ENCODE peak calls at places on chromosome 22, in nine cellular contexts. G is ELF-1; W is D341Med; I is hepatocyte; L is activated CD8-positive, alpha-beta memory T cell treated with anti-CD3 and anti-CD28 coated beads, Interleukin-2, amount 10 ng/mL, durations not matched to agents 7 days and 5 days; N is AG08396; Y is Caki2; Q is epithelial cell of prostate; K is NCI-H1436. E is an unnamed sample.

GRCh38 chr22:36736701-36737320 is 33.3 kb upstream of the CACNG2 start:
- DNase-seq in Y (no peak), G (no peak), I (no peak), L (no peak), W (no peak), K (no peak), N (no peak), Q (no peak), E (no peak)

GRCh38 chr22:49923445-49923844 is 5.0 kb downstream of the CRELD2 start:
- DNase-seq in G (no peak), N (no peak), I (no peak), L (no peak), Q (no peak), W (no peak), K (no peak), Y (no peak), E (no peak)

GRCh38 chr22:50112151-50113118 is 22.6 kb downstream of the MOV10L1 start:
- DNase-seq in N (peak), G (peak), I (peak), W (no peak), K (no peak), L (peak), Y (no peak), Q (no peak), E (peak)

GRCh38 chr22:20013382-20013871 is 3.2 kb downstream of the ARVCF start:
- DNase-seq in I (peak), Q (no peak), W (peak), K (peak), Y (no peak), G (peak), N (peak), L (peak), E (peak)

GRCh38 chr22:46730568-46731245 is 7.3 kb downstream of the CERK start:
- DNase-seq in W (peak), G (no peak), N (no peak), I (peak), Y (no peak), L (no peak), K (no peak), Q (no peak), E (no peak)

GRCh38 chr22:26889794-26890193 is 232.4 kb downstream of the MIAT start:
- DNase-seq in Y (no peak), L (no peak), N (no peak), I (no peak), W (no peak), Q (no peak), G (no peak), K (no peak), E (no peak)

GRCh38 chr22:36356708-36357694 is 30.8 kb downstream of the MYH9 start:
- DNase-seq in Q (no peak), N (no peak), W (no peak), G (no peak), L (peak), Y (no peak), K (no peak), I (no peak), E (peak)

GRCh38 chr22:44570476-44571445 is 72.7 kb upstream of the RTL6 start:
- DNase-seq in L (peak), W (no peak), K (no peak), Y (no peak), Q (no peak), N (no peak), G (no peak), I (no peak), E (no peak)

GRCh38 chr22:44703269-44703870 is 1.4 kb downstream of the PRR5 start:
- DNase-seq in G (no peak), L (no peak), Q (no peak), N (no peak), K (no peak), I (no peak), Y (no peak), W (no peak), E (no peak)

GRCh38 chr22:46193898-46194310 is 43.6 kb downstream of the PPARA start:
- DNase-seq in L (no peak), N (no peak), K (no peak), Q (no peak), Y (peak), W (no peak), I (no peak), G (no peak), E (no peak)

GRCh38 chr22:29879738-29880137 is 3.2 kb upstream of the MTMR3 start:
- DNase-seq in N (no peak), I (no peak), W (no peak), G (no peak), L (no peak), K (no peak), Q (no peak), Y (peak), E (no peak)

GRCh38 chr22:31148953-31149627 is 8.8 kb upstream of the PLA2G3 start:
- DNase-seq in Y (peak), I (peak), N (peak), W (peak), L (peak), K (peak), Q (no peak), G (peak), E (peak)

GRCh38 chr22:24768537-24769374 is 5.8 kb downstream of the PIWIL3 start:
- DNase-seq in K (peak), I (peak), N (peak), G (peak), L (peak), Y (peak), Q (no peak), W (peak), E (no peak)

GRCh38 chr22:48800036-48800885 is 1027.4 kb downstream of the BRD1 start:
- DNase-seq in N (no peak), L (peak), G (no peak), W (no peak), Y (no peak), K (no peak), I (no peak), Q (no peak), E (no peak)

GRCh38 chr22:21098099-21098671 is 52.4 kb downstream of the LRRC74B start:
- DNase-seq in Q (no peak), W (no peak), N (no peak), G (no peak), Y (no peak), K (no peak), L (peak), I (no peak), E (peak)

GRCh38 chr22:24184057-24184798 is 2.9 kb downstream of the SUSD2 start:
- DNase-seq in L (no peak), G (no peak), I (no peak), Q (no peak), N (no peak), K (no peak), Y (no peak), W (no peak), E (no peak)

GRCh38 chr22:35459423-35459894 is 59.5 kb downstream of the MCM5 start:
- DNase-seq in N (no peak), Y (no peak), L (no peak), G (no peak), I (no peak), K (no peak), Q (no peak), W (no peak), E (no peak)

GRCh38 chr22:36409911-36410756 is 22.4 kb upstream of the MYH9 start:
- DNase-seq in Y (peak), K (peak), Q (peak), G (peak), I (peak), N (no peak), L (peak), W (no peak), E (peak)

GRCh38 chr22:35777335-35777975 is 59.8 kb downstream of the APOL5 start:
- DNase-seq in N (peak), G (no peak), K (no peak), L (no peak), I (no peak), W (no peak), Y (no peak), Q (peak), E (no peak)

GRCh38 chr22:26464312-26464711 is 19.3 kb downstream of the HPS4 start:
- DNase-seq in Y (no peak), N (no peak), K (no peak), L (no peak), Q (no peak), G (peak), W (no peak), I (no peak), E (no peak)

GRCh38 chr22:22431271-22432220 is 77.0 kb downstream of the ZNF280B start:
- DNase-seq in W (peak), L (peak), Q (no peak), G (peak), K (peak), N (peak), I (peak), Y (peak), E (peak)

GRCh38 chr22:29638678-29639077 is 35.2 kb downstream of the NF2 start:
- DNase-seq in I (no peak), L (no peak), Q (no peak), Y (no peak), W (no peak), K (no peak), N (no peak), G (no peak), E (no peak)

GRCh38 chr22:32494971-32495370 is 20.4 kb downstream of the FBXO7 start:
- DNase-seq in G (no peak), Q (no peak), Y (no peak), W (no peak), N (no peak), K (no peak), I (no peak), L (no peak), E (no peak)

GRCh38 chr22:19892249-19892879 is 37.7 kb upstream of the GNB1L start:
- DNase-seq in Y (no peak), N (no peak), K (no peak), G (peak), W (no peak), Q (no peak), L (peak), I (peak), E (peak)

GRCh38 chr22:49946612-49947295 is 13.8 kb upstream of the PIM3 start:
- DNase-seq in G (peak), W (no peak), K (no peak), Y (no peak), L (no peak), I (no peak), N (no peak), Q (no peak), E (no peak)

GRCh38 chr22:33779243-33779642 is 141.0 kb downstream of the LARGE1 start:
- DNase-seq in N (no peak), Q (no peak), G (no peak), L (no peak), Y (no peak), W (no peak), K (no peak), I (no peak), E (no peak)

GRCh38 chr22:22110548-22111266 is 128.1 kb upstream of the TOP3B start:
- DNase-seq in Q (peak), I (peak), K (peak), W (peak), Y (peak), N (peak), L (peak), G (peak), E (no peak)

GRCh38 chr22:42079319-42080251 is at the start of gene SMDT1:
- DNase-seq in K (peak), Q (peak), I (peak), N (peak), Y (peak), W (peak), L (peak), G (peak), E (peak)

GRCh38 chr22:36644333-36644757 is 59.2 kb downstream of the CACNG2 start:
- DNase-seq in L (peak), W (no peak), Q (peak), Y (peak), N (peak), K (no peak), G (peak), I (peak), E (no peak)

GRCh38 chr22:49586244-49586748 is 241.4 kb downstream of the BRD1 start:
- DNase-seq in L (no peak), I (no peak), G (no peak), Q (no peak), W (no peak), Y (no peak), K (no peak), N (no peak), E (no peak)

E was measured in CD4-positive, CD25-positive, alpha-beta regulatory T cell.